ENCODE peak calls at places on chromosomes 5 and 9, in seven cellular contexts. A is tibial nerve, G is H1, K is upper lobe of left lung, P is adrenal gland, T is GM12891, L is prostate gland. X is an unnamed sample.

GRCh38 chr9:109035684-109036423 is 22.6 kb upstream of the CTNNAL1 start:
- DNase-seq in A (peak), G (no peak), K (no peak), P (peak), T (no peak), L (no peak), X (peak)

GRCh38 chr5:120140510-120140909 is 323.6 kb upstream of the PRR16 start:
- DNase-seq in A (no peak), G (no peak), K (no peak), P (no peak), T (no peak), L (no peak), X (no peak)

GRCh38 chr5:74206571-74207550 is 433.7 kb downstream of the ENC1 start:
- DNase-seq in A (peak), G (peak), K (no peak), P (peak), T (no peak), L (peak), X (no peak)

GRCh38 chr9:13845460-13845859 is 468.5 kb downstream of the NFIB start:
- DNase-seq in A (no peak), G (no peak), K (no peak), P (no peak), T (no peak), L (no peak), X (no peak)

GRCh38 chr5:152113401-152113800 is 188.8 kb upstream of the GLRA1 start:
- DNase-seq in A (no peak), G (no peak), K (no peak), P (no peak), T (no peak), L (no peak), X (no peak)

GRCh38 chr9:19161257-19162025 is 34.1 kb upstream of the PLIN2 start:
- DNase-seq in A (peak), G (no peak), K (no peak), P (peak), T (peak), L (peak), X (peak)

GRCh38 chr5:181221792-181222629 is 1.1 kb upstream of the TRIM41 start:
- DNase-seq in A (peak), G (peak), K (peak), P (peak), T (no peak), L (peak), X (peak)

GRCh38 chr5:95704150-95704549 is 21.4 kb upstream of the SPATA9 start:
- DNase-seq in A (no peak), G (no peak), K (no peak), P (no peak), T (no peak), L (no peak), X (no peak)

GRCh38 chr9:113477058-113477457 is 13.5 kb downstream of the RGS3 start:
- DNase-seq in A (no peak), G (no peak), K (no peak), P (no peak), T (no peak), L (no peak), X (no peak)

GRCh38 chr5:73642296-73642695 is 16.3 kb downstream of the ARHGEF28 start:
- DNase-seq in A (no peak), G (no peak), K (no peak), P (no peak), T (no peak), L (no peak), X (no peak)

GRCh38 chr9:123329329-123329955 is 26.6 kb upstream of the CRB2 start:
- DNase-seq in A (no peak), G (no peak), K (no peak), P (peak), T (no peak), L (peak), X (no peak)

GRCh38 chr5:139574641-139575312 is 13.6 kb downstream of the UBE2D2 start:
- DNase-seq in A (peak), G (no peak), K (no peak), P (no peak), T (no peak), L (no peak), X (no peak)

GRCh38 chr9:137444106-137444790 is 3.1 kb upstream of the ENTPD8 start:
- DNase-seq in A (no peak), G (no peak), K (no peak), P (no peak), T (no peak), L (no peak), X (no peak)

GRCh38 chr9:124940521-124940893 is 376 bp downstream of the GOLGA1 start:
- DNase-seq in A (no peak), G (no peak), K (no peak), P (no peak), T (peak), L (no peak), X (no peak)

GRCh38 chr5:13746026-13746425 is 198.5 kb downstream of the DNAH5 start:
- DNase-seq in A (no peak), G (no peak), K (no peak), P (no peak), T (no peak), L (no peak), X (no peak)

GRCh38 chr9:71130521-71130920 is 9.1 kb upstream of the TRPM3 start:
- DNase-seq in A (no peak), G (no peak), K (no peak), P (no peak), T (no peak), L (no peak), X (no peak)

GRCh38 chr5:58259685-58260152 is 200.2 kb downstream of the PLK2 start:
- DNase-seq in A (no peak), G (peak), K (no peak), P (no peak), T (no peak), L (no peak), X (peak)

GRCh38 chr5:92969781-92970237 is 611.2 kb downstream of the NR2F1-AS1 start:
- DNase-seq in A (no peak), G (no peak), K (no peak), P (no peak), T (no peak), L (no peak), X (no peak)

GRCh38 chr9:135978650-135979461 is 17.7 kb upstream of the UBAC1 start:
- DNase-seq in A (no peak), G (no peak), K (no peak), P (no peak), T (no peak), L (no peak), X (no peak)

GRCh38 chr9:3508078-3508431 is 17.7 kb downstream of the RFX3 start:
- DNase-seq in A (no peak), G (no peak), K (no peak), P (no peak), T (no peak), L (no peak), X (no peak)

GRCh38 chr5:176652136-176652535 is 4.9 kb downstream of the TSPAN17 start:
- DNase-seq in A (no peak), G (no peak), K (no peak), P (no peak), T (no peak), L (no peak), X (no peak)

GRCh38 chr5:130871346-130872086 is 293.5 kb downstream of the HINT1 start:
- DNase-seq in A (peak), G (no peak), K (no peak), P (peak), T (peak), L (no peak), X (no peak)

GRCh38 chr9:136051568-136052432 is 43.3 kb downstream of the NACC2 start:
- DNase-seq in A (peak), G (peak), K (peak), P (peak), T (peak), L (peak), X (peak)

GRCh38 chr5:169861934-169862333 is 118.4 kb downstream of the INSYN2B start:
- DNase-seq in A (no peak), G (no peak), K (no peak), P (no peak), T (no peak), L (no peak), X (no peak)

GRCh38 chr5:173055042-173055721 is 970 bp upstream of the CREBRF start:
- DNase-seq in A (no peak), G (no peak), K (no peak), P (no peak), T (no peak), L (no peak), X (no peak)
- TF ChIP-seq POLR2A in A (no peak), G (no peak), K (no peak), P (no peak), T (no peak), L (no peak), X (no peak)

GRCh38 chr9:128067622-128067897 is 440 bp upstream of the NAIF1 start:
- DNase-seq in A (no peak), G (no peak), K (no peak), P (no peak), T (no peak), L (no peak), X (no peak)

GRCh38 chr9:128068656-128069221 is 707 bp downstream of the SLC25A25 start:
- DNase-seq in A (no peak), G (no peak), K (no peak), P (no peak), T (no peak), L (no peak), X (no peak)

GRCh38 chr9:128066713-128067621 is at the start of gene NAIF1:
- DNase-seq in A (peak), G (peak), K (peak), P (peak), T (peak), L (peak), X (peak)

GRCh38 chr9:128065907-128066712 is 1.0 kb downstream of the NAIF1 start:
- DNase-seq in A (no peak), G (no peak), K (no peak), P (no peak), T (no peak), L (no peak), X (no peak)

GRCh38 chr9:128067898-128068655 is at the start of gene SLC25A25:
- DNase-seq in A (peak), G (peak), K (peak), P (peak), T (peak), L (peak), X (peak)
- TF ChIP-seq POLR2A in A (peak), G (no peak), K (peak), P (peak), T (no peak), L (peak), X (peak)

GRCh38 chr9:127396808-127397721 is at the start of gene SLC2A8:
- DNase-seq in A (peak), G (peak), K (peak), P (peak), T (peak), L (peak), X (peak)

GRCh38 chr9:127395491-127396252 is 1.3 kb upstream of the SLC2A8 start:
- DNase-seq in A (no peak), G (no peak), K (no peak), P (no peak), T (no peak), L (no peak), X (no peak)

GRCh38 chr9:127397722-127398647 is 1.0 kb downstream of the SLC2A8 start:
- DNase-seq in A (no peak), G (no peak), K (peak), P (peak), T (peak), L (peak), X (no peak)

GRCh38 chr9:127398715-127399400 is 1.9 kb downstream of the SLC2A8 start:
- DNase-seq in A (no peak), G (no peak), K (peak), P (no peak), T (no peak), L (no peak), X (no peak)

DNA sequence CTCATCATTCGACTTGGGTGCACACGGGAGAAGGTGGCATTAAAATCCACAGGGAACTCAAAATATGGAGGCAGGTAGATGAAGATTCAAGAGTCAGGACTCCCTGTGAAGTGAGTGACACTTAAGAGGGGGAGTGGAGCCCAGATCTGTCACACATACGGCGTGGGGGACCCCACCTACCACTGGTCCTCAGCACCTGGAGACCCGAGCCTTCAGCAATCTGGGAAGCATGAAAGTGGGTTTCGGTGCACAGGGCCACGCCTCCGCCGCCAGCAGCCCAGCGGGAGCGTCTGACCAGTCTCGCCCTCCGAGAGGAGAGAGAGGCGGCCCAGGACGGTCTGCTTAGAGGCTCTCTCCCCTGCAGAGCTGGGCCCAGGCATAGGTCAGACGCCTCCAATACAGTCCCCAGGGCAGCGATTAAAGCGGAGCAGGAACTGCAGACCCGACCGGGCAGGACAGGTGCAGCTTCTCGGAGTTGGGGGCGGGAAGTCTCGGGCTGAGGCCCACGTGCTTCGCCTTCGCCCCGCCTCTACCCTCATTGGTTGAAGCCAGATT is 639 bp upstream of the SLC2A8 start:
- DNase-seq in A (no peak), G (no peak), K (no peak), P (no peak), T (no peak), L (no peak), X (no peak)
- TF ChIP-seq POLR2A in A (no peak), G (no peak), K (no peak), P (peak), T (no peak), L (no peak), X (no peak)

GRCh38 chr9:4573634-4574391 is 83.5 kb downstream of the SLC1A1 start:
- DNase-seq in A (no peak), G (no peak), K (no peak), P (no peak), T (no peak), L (peak), X (no peak)

GRCh38 chr9:4576448-4576847 is 85.6 kb upstream of the PLPP6 start:
- DNase-seq in A (no peak), G (no peak), K (no peak), P (no peak), T (no peak), L (no peak), X (no peak)

GRCh38 chr9:4575997-4576396 is 85.7 kb downstream of the SLC1A1 start:
- DNase-seq in A (no peak), G (no peak), K (no peak), P (no peak), T (no peak), L (no peak), X (no peak)

GRCh38 chr9:4573176-4573575 is 82.9 kb downstream of the SLC1A1 start:
- DNase-seq in A (no peak), G (no peak), K (no peak), P (no peak), T (no peak), L (no peak), X (no peak)

DNA sequence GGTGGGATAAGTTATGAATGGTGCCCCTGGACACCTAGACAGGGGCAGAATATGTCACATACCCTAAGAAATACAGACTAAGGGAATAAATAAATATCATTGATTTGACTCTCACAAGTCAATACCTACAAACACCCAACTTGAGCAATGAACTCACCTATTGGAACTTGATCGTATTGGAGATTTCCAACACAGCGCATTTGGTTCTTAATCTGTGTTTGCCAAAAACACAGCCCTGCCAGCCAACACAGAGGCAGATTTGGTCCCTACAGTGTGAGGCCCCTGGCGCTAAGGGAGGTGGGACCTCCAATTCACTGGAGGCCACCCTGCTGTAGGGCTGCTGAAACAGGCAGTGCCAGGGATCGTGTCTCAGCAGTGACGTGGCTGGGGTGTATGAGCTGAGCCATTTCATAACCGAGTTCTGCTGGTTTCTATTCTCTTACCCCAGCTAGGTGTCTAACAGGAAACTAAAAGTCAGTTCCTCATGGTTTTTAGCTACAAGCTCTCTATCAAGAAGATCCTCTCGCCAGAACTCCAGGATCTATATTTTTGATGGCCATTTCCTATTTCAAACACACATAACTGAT is 84.5 kb downstream of the SLC1A1 start:
- DNase-seq in A (no peak), G (no peak), K (no peak), P (no peak), T (no peak), L (no peak), X (no peak)
- TF ChIP-seq POLR2A in A (no peak), G (no peak), K (no peak), P (no peak), T (no peak), L (no peak), X (no peak)

GRCh38 chr5:179821298-179822058 is 773 bp downstream of the SQSTM1 start:
- DNase-seq in A (peak), G (no peak), K (peak), P (peak), T (peak), L (peak), X (peak)
- TF ChIP-seq POLR2A in A (peak), G (no peak), K (peak), P (peak), T (peak), L (peak), X (peak)

GRCh38 chr5:160458971-160459800 is 37.5 kb downstream of the PTTG1 start:
- DNase-seq in A (no peak), G (no peak), K (no peak), P (no peak), T (no peak), L (no peak), X (no peak)
- TF ChIP-seq POLR2A in A (no peak), G (no peak), K (no peak), P (no peak), T (peak), L (no peak), X (no peak)

GRCh38 chr9:38226491-38226951 is 157.5 kb upstream of the SHB start:
- DNase-seq in A (no peak), G (no peak), K (no peak), P (no peak), T (no peak), L (no peak), X (no peak)

GRCh38 chr9:38228331-38229122 is 159.5 kb upstream of the SHB start:
- DNase-seq in A (no peak), G (no peak), K (no peak), P (no peak), T (no peak), L (no peak), X (no peak)

GRCh38 chr9:38224941-38225340 is 155.9 kb upstream of the SHB start:
- DNase-seq in A (no peak), G (no peak), K (no peak), P (no peak), T (no peak), L (no peak), X (no peak)

GRCh38 chr9:38227656-38228055 is 158.6 kb upstream of the SHB start:
- DNase-seq in A (no peak), G (no peak), K (no peak), P (no peak), T (no peak), L (no peak), X (no peak)

DNA sequence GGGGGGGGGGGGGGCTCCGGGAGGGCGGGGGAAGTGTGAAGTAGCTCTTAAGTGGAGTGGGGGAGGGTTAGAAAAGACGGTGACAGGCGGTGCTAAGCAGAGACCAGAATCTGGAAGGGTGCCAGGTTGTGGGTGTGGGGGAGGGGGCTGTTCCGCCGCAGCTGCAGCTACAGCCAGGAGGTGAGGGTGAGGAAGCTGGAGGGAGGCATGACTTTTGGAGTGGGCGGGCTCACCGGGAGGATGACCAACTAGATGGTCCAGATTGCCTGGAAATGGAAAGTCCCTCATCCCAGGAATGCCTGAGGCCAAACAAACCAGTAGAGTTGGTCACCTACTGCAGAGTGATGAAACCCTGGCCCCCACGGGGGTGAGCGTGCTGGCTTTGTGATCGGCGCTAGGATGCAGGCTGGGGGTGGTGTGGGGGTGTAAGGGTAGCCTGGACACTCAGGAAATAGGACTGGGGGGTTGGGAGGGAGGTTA is 158.1 kb upstream of the SHB start:
- DNase-seq in A (no peak), G (peak), K (peak), P (no peak), T (peak), L (peak), X (peak)
- TF ChIP-seq POLR2A in A (no peak), G (no peak), K (no peak), P (no peak), T (no peak), L (no peak), X (no peak)

DNA sequence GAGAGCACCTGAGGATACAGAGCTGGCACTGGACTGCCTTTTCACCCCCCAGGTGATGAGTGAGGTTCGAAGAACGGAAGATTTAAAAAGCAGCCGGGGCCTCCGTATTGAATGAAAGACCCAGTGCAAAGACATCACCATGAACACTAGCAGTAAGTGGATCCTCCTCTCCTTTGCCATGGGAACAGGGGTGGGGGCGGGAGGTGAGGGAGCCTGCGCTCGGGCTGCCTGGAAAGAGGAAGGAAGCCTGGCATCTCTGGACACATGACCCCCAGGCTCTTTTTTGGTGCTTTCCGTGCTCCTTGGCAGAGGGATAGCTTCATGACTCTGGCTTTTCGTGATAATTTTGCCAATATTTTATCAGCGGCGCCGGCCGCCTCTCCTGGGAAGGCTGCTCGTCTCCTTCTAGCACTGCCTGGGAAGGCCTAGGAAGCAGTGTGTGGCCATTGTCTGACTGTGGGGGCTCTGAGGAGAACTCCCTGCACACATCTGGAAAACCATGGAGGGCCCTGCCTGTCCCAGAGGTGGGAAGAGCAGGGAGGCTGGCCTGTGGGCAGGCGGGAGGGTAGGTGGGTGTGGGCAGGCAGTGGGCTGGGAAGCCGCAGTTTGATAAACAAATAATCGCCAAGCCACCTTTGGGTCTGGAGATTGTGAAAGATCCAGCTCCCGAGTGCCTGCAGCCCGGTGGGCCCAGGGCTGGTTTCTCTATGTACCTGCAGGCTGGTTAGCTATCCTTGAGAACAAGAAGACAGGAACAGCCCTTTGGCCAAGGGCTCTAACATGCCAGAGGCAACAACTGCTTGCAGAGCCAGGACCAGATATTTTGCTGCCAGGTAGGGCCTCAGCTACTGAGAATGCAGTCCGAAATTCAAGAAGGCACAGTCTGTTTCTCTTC is 911 bp downstream of the ABLIM3 start:
- DNase-seq in A (peak), G (no peak), K (peak), P (peak), T (no peak), L (no peak), X (no peak)
- TF ChIP-seq POLR2A in A (no peak), G (no peak), K (no peak), P (no peak), T (no peak), L (no peak), X (no peak)